ENCODE peak calls at places on chromosomes 13 and 19, in six cellular contexts. One of them, this sample, is unnamed.

GRCh38 chr13:50248537-50249521 is 233.6 kb downstream of the KCNRG start:
- DNase-seq in cardiac muscle cell: no peak
- DNase-seq in spleen: no peak
- DNase-seq in fibroblast of pulmonary artery: no peak
- DNase-seq in HFF-Myc: no peak
- DNase-seq in mucosa of descending colon: no peak
- DNase-seq in this sample: no peak

GRCh38 chr19:33394006-33394722 is 20.7 kb downstream of the CEBPG start:
- DNase-seq in cardiac muscle cell: no peak
- DNase-seq in spleen: peak; percentile 78
- DNase-seq in fibroblast of pulmonary artery: peak; percentile 73
- DNase-seq in HFF-Myc: no peak
- DNase-seq in mucosa of descending colon: no peak
- DNase-seq in this sample: peak; percentile 29

GRCh38 chr13:29500426-29500825 is 95.1 kb downstream of the SLC7A1 start:
- DNase-seq in cardiac muscle cell: no peak
- DNase-seq in spleen: peak; percentile 27
- DNase-seq in fibroblast of pulmonary artery: no peak
- DNase-seq in HFF-Myc: no peak
- DNase-seq in mucosa of descending colon: no peak
- DNase-seq in this sample: no peak

GRCh38 chr19:58356236-58356970 is 3.1 kb upstream of the A1BG start:
- DNase-seq in cardiac muscle cell: no peak
- DNase-seq in spleen: no peak
- DNase-seq in fibroblast of pulmonary artery: peak; percentile 49
- DNase-seq in HFF-Myc: no peak
- DNase-seq in mucosa of descending colon: no peak
- DNase-seq in this sample: no peak

GRCh38 chr19:18203408-18203862 is 407 bp downstream of the RAB3A start:
- DNase-seq in cardiac muscle cell: no peak
- DNase-seq in spleen: peak; percentile 93
- DNase-seq in fibroblast of pulmonary artery: no peak
- DNase-seq in HFF-Myc: no peak
- DNase-seq in mucosa of descending colon: peak; percentile 73
- DNase-seq in this sample: no peak

GRCh38 chr19:34837262-34837661 is 64.2 kb upstream of the ZNF599 start:
- DNase-seq in cardiac muscle cell: no peak
- DNase-seq in spleen: peak; percentile 30
- DNase-seq in fibroblast of pulmonary artery: peak; percentile 31
- DNase-seq in HFF-Myc: no peak
- DNase-seq in mucosa of descending colon: peak; percentile 71
- DNase-seq in this sample: no peak

GRCh38 chr19:39679056-39679790 is 23.5 kb downstream of the LGALS16 start:
- DNase-seq in cardiac muscle cell: no peak
- DNase-seq in spleen: no peak
- DNase-seq in fibroblast of pulmonary artery: no peak
- DNase-seq in HFF-Myc: no peak
- DNase-seq in mucosa of descending colon: no peak
- DNase-seq in this sample: no peak

GRCh38 chr13:60398949-60399589 is 2.0 kb downstream of the TDRD3 start:
- DNase-seq in cardiac muscle cell: peak; percentile 54
- DNase-seq in spleen: no peak
- DNase-seq in fibroblast of pulmonary artery: peak; percentile 14
- DNase-seq in HFF-Myc: no peak
- DNase-seq in mucosa of descending colon: peak; percentile 51
- DNase-seq in this sample: no peak

GRCh38 chr13:104809483-104809882 is 1726.0 kb downstream of the EFNB2 start:
- DNase-seq in cardiac muscle cell: no peak
- DNase-seq in spleen: no peak
- DNase-seq in fibroblast of pulmonary artery: peak; percentile 30
- DNase-seq in HFF-Myc: no peak
- DNase-seq in mucosa of descending colon: no peak
- DNase-seq in this sample: no peak

GRCh38 chr13:37657134-37657533 is 58.6 kb upstream of the POSTN start:
- DNase-seq in cardiac muscle cell: no peak
- DNase-seq in spleen: no peak
- DNase-seq in fibroblast of pulmonary artery: peak; percentile 69
- DNase-seq in HFF-Myc: no peak
- DNase-seq in mucosa of descending colon: no peak
- DNase-seq in this sample: no peak

GRCh38 chr13:99605417-99606321 is 104.4 kb downstream of the TM9SF2 start:
- DNase-seq in cardiac muscle cell: peak; percentile 52
- DNase-seq in spleen: peak; percentile 89
- DNase-seq in fibroblast of pulmonary artery: no peak
- DNase-seq in HFF-Myc: no peak
- DNase-seq in mucosa of descending colon: peak; percentile 71
- DNase-seq in this sample: no peak

GRCh38 chr19:843180-843835 is 2.5 kb downstream of the PRTN3 start:
- DNase-seq in cardiac muscle cell: peak; percentile 71
- DNase-seq in spleen: peak; percentile 86
- DNase-seq in fibroblast of pulmonary artery: no peak
- DNase-seq in HFF-Myc: no peak
- DNase-seq in mucosa of descending colon: no peak
- DNase-seq in this sample: no peak

GRCh38 chr19:18898533-18899408 is 2.8 kb upstream of the CERS1 start:
- DNase-seq in cardiac muscle cell: no peak
- DNase-seq in spleen: peak; percentile 51
- DNase-seq in fibroblast of pulmonary artery: no peak
- DNase-seq in HFF-Myc: no peak
- DNase-seq in mucosa of descending colon: no peak
- DNase-seq in this sample: no peak

GRCh38 chr13:73421310-73421912 is 362.6 kb downstream of the KLF5 start:
- DNase-seq in cardiac muscle cell: no peak
- DNase-seq in spleen: no peak
- DNase-seq in fibroblast of pulmonary artery: peak; percentile 33
- DNase-seq in HFF-Myc: no peak
- DNase-seq in mucosa of descending colon: peak; percentile 22
- DNase-seq in this sample: no peak

GRCh38 chr19:3968556-3969434 is 2.1 kb downstream of the DAPK3 start:
- DNase-seq in cardiac muscle cell: peak; percentile 98
- DNase-seq in spleen: no peak
- DNase-seq in fibroblast of pulmonary artery: peak; percentile 100
- DNase-seq in HFF-Myc: peak; percentile 100
- DNase-seq in mucosa of descending colon: peak; percentile 73
- DNase-seq in this sample: peak; percentile 98

GRCh38 chr13:70568571-70568970 is 460.3 kb upstream of the KLHL1 start:
- DNase-seq in cardiac muscle cell: peak; percentile 52
- DNase-seq in spleen: no peak
- DNase-seq in fibroblast of pulmonary artery: peak; percentile 64
- DNase-seq in HFF-Myc: no peak
- DNase-seq in mucosa of descending colon: peak; percentile 44
- DNase-seq in this sample: no peak

GRCh38 chr19:43781630-43782310 is 997 bp upstream of the KCNN4 start:
- DNase-seq in cardiac muscle cell: no peak
- DNase-seq in spleen: no peak
- DNase-seq in fibroblast of pulmonary artery: no peak
- DNase-seq in HFF-Myc: no peak
- DNase-seq in mucosa of descending colon: no peak
- DNase-seq in this sample: no peak

GRCh38 chr13:89061821-89062220 is 1390.7 kb downstream of the SLITRK5 start:
- DNase-seq in cardiac muscle cell: no peak
- DNase-seq in spleen: no peak
- DNase-seq in fibroblast of pulmonary artery: no peak
- DNase-seq in HFF-Myc: no peak
- DNase-seq in mucosa of descending colon: peak; percentile 74
- DNase-seq in this sample: no peak

GRCh38 chr19:4059931-4060620 is 6.6 kb downstream of the ZBTB7A start:
- DNase-seq in cardiac muscle cell: no peak
- DNase-seq in spleen: peak; percentile 93
- DNase-seq in fibroblast of pulmonary artery: peak; percentile 54
- DNase-seq in HFF-Myc: no peak
- DNase-seq in mucosa of descending colon: peak; percentile 86
- DNase-seq in this sample: no peak

GRCh38 chr19:39436350-39436716 is 584 bp upstream of the RPS16 start:
- DNase-seq in cardiac muscle cell: no peak
- DNase-seq in spleen: no peak
- DNase-seq in fibroblast of pulmonary artery: no peak
- DNase-seq in HFF-Myc: no peak
- DNase-seq in mucosa of descending colon: no peak
- DNase-seq in this sample: no peak

GRCh38 chr19:44807652-44808462 is 1.0 kb upstream of the BCAM start:
- DNase-seq in cardiac muscle cell: peak; percentile 74
- DNase-seq in spleen: no peak
- DNase-seq in fibroblast of pulmonary artery: peak; percentile 34
- DNase-seq in HFF-Myc: no peak
- DNase-seq in mucosa of descending colon: peak; percentile 48
- DNase-seq in this sample: no peak

GRCh38 chr13:21674271-21675009 is 3.6 kb downstream of the FGF9 start:
- DNase-seq in cardiac muscle cell: peak; percentile 66
- DNase-seq in spleen: peak; percentile 81
- DNase-seq in fibroblast of pulmonary artery: no peak
- DNase-seq in HFF-Myc: no peak
- DNase-seq in mucosa of descending colon: peak; percentile 34
- DNase-seq in this sample: no peak

GRCh38 chr13:92966341-92966740 is 260.3 kb upstream of the GPC6 start:
- DNase-seq in cardiac muscle cell: no peak
- DNase-seq in spleen: no peak
- DNase-seq in fibroblast of pulmonary artery: no peak
- DNase-seq in HFF-Myc: no peak
- DNase-seq in mucosa of descending colon: no peak
- DNase-seq in this sample: no peak

GRCh38 chr13:92963029-92963428 is 263.6 kb upstream of the GPC6 start:
- DNase-seq in cardiac muscle cell: no peak
- DNase-seq in spleen: no peak
- DNase-seq in fibroblast of pulmonary artery: no peak
- DNase-seq in HFF-Myc: no peak
- DNase-seq in mucosa of descending colon: no peak
- DNase-seq in this sample: no peak

GRCh38 chr13:92972751-92973150 is 253.9 kb upstream of the GPC6 start:
- DNase-seq in cardiac muscle cell: no peak
- DNase-seq in spleen: no peak
- DNase-seq in fibroblast of pulmonary artery: no peak
- DNase-seq in HFF-Myc: no peak
- DNase-seq in mucosa of descending colon: no peak
- DNase-seq in this sample: no peak

GRCh38 chr13:92966900-92967299 is 259.7 kb upstream of the GPC6 start:
- DNase-seq in cardiac muscle cell: no peak
- DNase-seq in spleen: no peak
- DNase-seq in fibroblast of pulmonary artery: no peak
- DNase-seq in HFF-Myc: no peak
- DNase-seq in mucosa of descending colon: no peak
- DNase-seq in this sample: no peak

DNA sequence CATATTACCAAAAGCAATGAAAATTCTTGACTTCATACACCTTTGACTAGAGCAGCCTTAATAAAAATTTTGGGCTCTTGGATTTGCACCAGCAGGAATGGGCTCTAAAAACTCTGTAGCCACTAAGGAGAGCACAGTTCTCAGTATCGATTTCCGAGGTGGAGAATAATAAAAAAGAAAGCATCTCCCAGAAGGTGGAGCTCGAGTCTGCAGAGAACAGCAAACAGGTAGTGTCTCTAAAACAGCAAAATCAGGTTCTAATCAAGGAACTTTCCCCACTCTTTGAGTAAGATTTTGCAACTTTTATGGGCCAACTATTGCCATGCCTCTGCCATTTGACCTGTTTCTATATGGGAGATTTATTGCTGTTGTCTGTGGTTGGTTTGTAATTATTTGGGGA is 258.7 kb upstream of the GPC6 start:
- DNase-seq in cardiac muscle cell: no peak
- DNase-seq in spleen: no peak
- DNase-seq in fibroblast of pulmonary artery: peak; percentile 23
- DNase-seq in HFF-Myc: no peak
- DNase-seq in mucosa of descending colon: peak; percentile 8
- DNase-seq in this sample: no peak
- TF ChIP-seq CTCF in cardiac muscle cell: no peak
- TF ChIP-seq CTCF in spleen: no peak
- TF ChIP-seq CTCF in fibroblast of pulmonary artery: peak; percentile 15
- TF ChIP-seq CTCF in HFF-Myc: no peak
- TF ChIP-seq CTCF in mucosa of descending colon: no peak
- TF ChIP-seq CTCF in this sample: peak; percentile 13

DNA sequence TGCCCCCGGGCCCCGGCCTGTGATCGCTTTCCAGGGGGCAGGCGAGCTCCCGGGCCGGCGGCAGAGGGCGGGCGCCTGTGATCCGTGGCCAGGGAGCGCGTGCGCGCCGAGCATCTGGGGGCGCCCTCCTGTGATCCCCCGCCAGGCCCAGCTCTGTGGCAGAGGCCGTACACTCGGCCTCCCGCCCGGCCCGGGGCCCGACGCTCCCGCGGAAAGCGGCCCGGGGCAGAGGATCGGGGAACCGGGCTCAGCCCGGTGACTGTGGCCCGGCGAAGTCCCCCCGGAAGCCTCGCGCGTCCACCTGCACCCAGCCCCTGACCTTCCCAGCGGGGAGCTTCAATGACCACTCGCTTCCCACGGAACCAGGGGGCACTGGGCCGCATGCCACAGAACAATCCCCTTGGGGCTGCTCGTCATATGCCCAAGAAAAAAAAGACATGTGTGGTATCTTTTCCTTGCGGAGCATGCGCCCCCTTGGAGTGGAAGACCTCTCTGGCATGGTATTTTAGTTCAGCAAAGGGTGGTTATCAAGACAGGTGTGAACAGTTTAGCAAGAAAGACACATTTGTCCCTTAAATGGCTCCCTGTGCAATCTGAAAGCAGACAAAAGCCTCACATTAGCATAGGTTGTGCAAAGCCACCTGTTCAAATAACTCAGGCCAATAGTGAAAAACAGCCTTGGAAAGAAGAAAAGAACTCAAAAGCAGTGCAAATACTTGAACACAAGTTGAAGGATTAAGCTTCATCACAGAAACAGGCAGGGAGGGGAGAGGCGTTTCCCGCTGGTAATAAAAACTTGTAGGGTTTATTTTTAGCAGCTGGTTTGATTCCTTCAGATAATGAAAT is 290.8 kb upstream of the SOX21 start:
- DNase-seq in cardiac muscle cell: peak; percentile 23
- DNase-seq in spleen: no peak
- DNase-seq in fibroblast of pulmonary artery: no peak
- DNase-seq in HFF-Myc: no peak
- DNase-seq in mucosa of descending colon: no peak
- DNase-seq in this sample: no peak
- H3K4me3 ChIP-seq in cardiac muscle cell: peak overlapping the region; percentile 16
- H3K4me3 ChIP-seq in spleen: no peak overlapping the region
- H3K4me3 ChIP-seq in fibroblast of pulmonary artery: peak overlapping the region; percentile 17
- H3K4me3 ChIP-seq in HFF-Myc: peak overlapping the region; percentile 4
- H3K4me3 ChIP-seq in mucosa of descending colon: no peak overlapping the region
- H3K4me3 ChIP-seq in this sample: peak overlapping the region; percentile 36

GRCh38 chr13:109869312-109870237 is 83.2 kb upstream of the IRS2 start:
- DNase-seq in cardiac muscle cell: no peak
- DNase-seq in spleen: peak; percentile 76
- DNase-seq in fibroblast of pulmonary artery: peak; percentile 85
- DNase-seq in HFF-Myc: peak; percentile 52
- DNase-seq in mucosa of descending colon: peak; percentile 32
- DNase-seq in this sample: no peak
- TF ChIP-seq CTCF in cardiac muscle cell: peak; percentile 46
- TF ChIP-seq CTCF in spleen: no peak
- TF ChIP-seq CTCF in fibroblast of pulmonary artery: peak; percentile 44
- TF ChIP-seq CTCF in HFF-Myc: peak; percentile 30
- TF ChIP-seq CTCF in mucosa of descending colon: no peak
- TF ChIP-seq CTCF in this sample: peak; percentile 53

DNA sequence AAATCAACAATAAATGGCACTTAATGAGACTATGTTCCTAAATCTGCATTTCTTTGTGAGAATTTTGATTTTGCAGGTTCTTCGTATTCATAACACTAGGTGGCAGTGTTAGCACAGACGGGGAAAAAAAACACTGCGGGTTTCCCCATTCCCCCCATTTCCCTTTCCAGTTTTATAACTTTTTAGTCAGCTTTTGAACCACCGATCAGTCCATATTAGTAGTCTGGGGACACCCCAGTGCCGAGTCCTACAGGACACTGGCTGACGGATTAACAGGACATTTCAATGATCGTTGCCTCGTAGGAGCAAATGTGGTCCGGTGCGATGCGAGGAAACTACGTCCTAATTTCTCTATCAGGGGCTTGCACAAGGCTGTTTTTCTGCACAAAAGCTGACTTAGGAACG is 234.3 kb downstream of the LMO7 start:
- DNase-seq in cardiac muscle cell: peak; percentile 33
- DNase-seq in spleen: no peak
- DNase-seq in fibroblast of pulmonary artery: peak; percentile 49
- DNase-seq in HFF-Myc: no peak
- DNase-seq in mucosa of descending colon: no peak
- DNase-seq in this sample: no peak
- H3K4me3 ChIP-seq in cardiac muscle cell: no peak overlapping the region
- H3K4me3 ChIP-seq in spleen: no peak overlapping the region
- H3K4me3 ChIP-seq in fibroblast of pulmonary artery: peak overlapping the region; percentile 54
- H3K4me3 ChIP-seq in HFF-Myc: peak overlapping the region; percentile 36
- H3K4me3 ChIP-seq in mucosa of descending colon: no peak overlapping the region
- H3K4me3 ChIP-seq in this sample: peak overlapping the region; percentile 6